ENCODE peak calls at places on chromosomes 3 and 15, in five cellular contexts. One of them, this sample, is unnamed.

GRCh38 chr15:74423443-74424257 is 10.1 kb downstream of the SEMA7A start:
- DNase-seq in upper lobe of left lung: no peak
- DNase-seq in CD4-positive, alpha-beta memory T cell: no peak
- DNase-seq in mucosa of descending colon: no peak
- DNase-seq in right cardiac atrium: peak
- DNase-seq in this sample: no peak

GRCh38 chr15:92878593-92879053 is 21.5 kb upstream of the CHD2 start:
- DNase-seq in mucosa of descending colon: no peak
- DNase-seq in right cardiac atrium: no peak
- DNase-seq in upper lobe of left lung: no peak
- DNase-seq in CD4-positive, alpha-beta memory T cell: no peak
- DNase-seq in this sample: no peak

GRCh38 chr3:132360717-132361116 is 43.5 kb downstream of the ACP3 start:
- DNase-seq in right cardiac atrium: no peak
- DNase-seq in upper lobe of left lung: no peak
- DNase-seq in CD4-positive, alpha-beta memory T cell: no peak
- DNase-seq in mucosa of descending colon: no peak
- DNase-seq in this sample: no peak

GRCh38 chr3:114112696-114113095 is 56.2 kb downstream of the QTRT2 start:
- DNase-seq in upper lobe of left lung: no peak
- DNase-seq in CD4-positive, alpha-beta memory T cell: no peak
- DNase-seq in mucosa of descending colon: no peak
- DNase-seq in right cardiac atrium: no peak
- DNase-seq in this sample: no peak

GRCh38 chr3:31925271-31925630 is 55.8 kb downstream of the OSBPL10 start:
- DNase-seq in right cardiac atrium: no peak
- DNase-seq in upper lobe of left lung: no peak
- DNase-seq in CD4-positive, alpha-beta memory T cell: no peak
- DNase-seq in mucosa of descending colon: no peak
- DNase-seq in this sample: no peak

GRCh38 chr3:69855436-69856162 is 116.3 kb downstream of the MITF start:
- DNase-seq in CD4-positive, alpha-beta memory T cell: no peak
- DNase-seq in mucosa of descending colon: no peak
- DNase-seq in right cardiac atrium: no peak
- DNase-seq in upper lobe of left lung: no peak
- DNase-seq in this sample: no peak

GRCh38 chr15:41019174-41019573 is 65.9 kb downstream of the CHAC1 start:
- DNase-seq in mucosa of descending colon: no peak
- DNase-seq in CD4-positive, alpha-beta memory T cell: no peak
- DNase-seq in right cardiac atrium: no peak
- DNase-seq in upper lobe of left lung: no peak
- DNase-seq in this sample: no peak

GRCh38 chr3:112001516-112001915 is 2.8 kb downstream of the TAGLN3 start:
- DNase-seq in right cardiac atrium: no peak
- DNase-seq in mucosa of descending colon: no peak
- DNase-seq in CD4-positive, alpha-beta memory T cell: no peak
- DNase-seq in upper lobe of left lung: no peak
- DNase-seq in this sample: no peak

GRCh38 chr3:36461588-36461987 is 81.3 kb downstream of the STAC start:
- DNase-seq in right cardiac atrium: no peak
- DNase-seq in mucosa of descending colon: no peak
- DNase-seq in upper lobe of left lung: no peak
- DNase-seq in CD4-positive, alpha-beta memory T cell: no peak
- DNase-seq in this sample: no peak

GRCh38 chr3:194296448-194296831 is 54.7 kb downstream of the CPN2 start:
- DNase-seq in upper lobe of left lung: no peak
- DNase-seq in mucosa of descending colon: no peak
- DNase-seq in CD4-positive, alpha-beta memory T cell: no peak
- DNase-seq in right cardiac atrium: peak
- DNase-seq in this sample: no peak
- H3K4me3 ChIP-seq in upper lobe of left lung: no peak
- H3K4me3 ChIP-seq in mucosa of descending colon: no peak
- H3K4me3 ChIP-seq in CD4-positive, alpha-beta memory T cell: no peak
- H3K4me3 ChIP-seq in right cardiac atrium: no peak
- H3K4me3 ChIP-seq in this sample: no peak

GRCh38 chr3:185052631-185053030 is 100.2 kb downstream of the C3orf70 start:
- DNase-seq in CD4-positive, alpha-beta memory T cell: no peak
- DNase-seq in mucosa of descending colon: no peak
- DNase-seq in right cardiac atrium: no peak
- DNase-seq in upper lobe of left lung: no peak
- DNase-seq in this sample: no peak

GRCh38 chr3:185059766-185060165 is 93.1 kb downstream of the C3orf70 start:
- DNase-seq in upper lobe of left lung: peak
- DNase-seq in CD4-positive, alpha-beta memory T cell: no peak
- DNase-seq in right cardiac atrium: no peak
- DNase-seq in mucosa of descending colon: no peak
- DNase-seq in this sample: peak

GRCh38 chr3:185057829-185058228 is 95.0 kb downstream of the C3orf70 start:
- DNase-seq in mucosa of descending colon: no peak
- DNase-seq in upper lobe of left lung: no peak
- DNase-seq in right cardiac atrium: no peak
- DNase-seq in CD4-positive, alpha-beta memory T cell: no peak
- DNase-seq in this sample: no peak

GRCh38 chr3:185060655-185061054 is 92.2 kb downstream of the C3orf70 start:
- DNase-seq in mucosa of descending colon: no peak
- DNase-seq in right cardiac atrium: no peak
- DNase-seq in upper lobe of left lung: no peak
- DNase-seq in CD4-positive, alpha-beta memory T cell: no peak
- DNase-seq in this sample: no peak

GRCh38 chr3:185056908-185057307 is 96.0 kb downstream of the C3orf70 start:
- DNase-seq in mucosa of descending colon: no peak
- DNase-seq in CD4-positive, alpha-beta memory T cell: no peak
- DNase-seq in right cardiac atrium: no peak
- DNase-seq in upper lobe of left lung: no peak
- DNase-seq in this sample: no peak
- H3K4me3 ChIP-seq in mucosa of descending colon: no peak
- H3K4me3 ChIP-seq in CD4-positive, alpha-beta memory T cell: no peak
- H3K4me3 ChIP-seq in right cardiac atrium: no peak
- H3K4me3 ChIP-seq in upper lobe of left lung: no peak
- H3K4me3 ChIP-seq in this sample: no peak

GRCh38 chr3:100067589-100067988 is 46.7 kb downstream of the FILIP1L start:
- DNase-seq in mucosa of descending colon: no peak
- DNase-seq in right cardiac atrium: no peak
- DNase-seq in upper lobe of left lung: no peak
- DNase-seq in CD4-positive, alpha-beta memory T cell: no peak
- DNase-seq in this sample: no peak
- H3K4me3 ChIP-seq in mucosa of descending colon: no peak
- H3K4me3 ChIP-seq in right cardiac atrium: no peak
- H3K4me3 ChIP-seq in upper lobe of left lung: no peak
- H3K4me3 ChIP-seq in CD4-positive, alpha-beta memory T cell: no peak
- H3K4me3 ChIP-seq in this sample: no peak

GRCh38 chr3:153162513-153163348 is 705 bp downstream of the RAP2B start:
- DNase-seq in upper lobe of left lung: peak
- DNase-seq in right cardiac atrium: peak
- DNase-seq in mucosa of descending colon: peak
- DNase-seq in CD4-positive, alpha-beta memory T cell: peak
- DNase-seq in this sample: peak

GRCh38 chr3:153166206-153166605 is 4.2 kb downstream of the RAP2B start:
- DNase-seq in CD4-positive, alpha-beta memory T cell: peak
- DNase-seq in upper lobe of left lung: no peak
- DNase-seq in right cardiac atrium: no peak
- DNase-seq in mucosa of descending colon: no peak
- DNase-seq in this sample: no peak

GRCh38 chr3:153164009-153164550 is 2.1 kb downstream of the RAP2B start:
- DNase-seq in right cardiac atrium: no peak
- DNase-seq in mucosa of descending colon: no peak
- DNase-seq in upper lobe of left lung: no peak
- DNase-seq in CD4-positive, alpha-beta memory T cell: no peak
- DNase-seq in this sample: no peak

GRCh38 chr3:153163349-153164008 is 1.5 kb downstream of the RAP2B start:
- DNase-seq in right cardiac atrium: no peak
- DNase-seq in mucosa of descending colon: no peak
- DNase-seq in upper lobe of left lung: no peak
- DNase-seq in CD4-positive, alpha-beta memory T cell: no peak
- DNase-seq in this sample: peak

GRCh38 chr3:153165211-153165815 is 3.3 kb downstream of the RAP2B start:
- DNase-seq in CD4-positive, alpha-beta memory T cell: peak
- DNase-seq in right cardiac atrium: no peak
- DNase-seq in mucosa of descending colon: no peak
- DNase-seq in upper lobe of left lung: no peak
- DNase-seq in this sample: no peak
- H3K4me3 ChIP-seq in CD4-positive, alpha-beta memory T cell: peak
- H3K4me3 ChIP-seq in right cardiac atrium: peak
- H3K4me3 ChIP-seq in mucosa of descending colon: no peak
- H3K4me3 ChIP-seq in upper lobe of left lung: no peak
- H3K4me3 ChIP-seq in this sample: no peak

GRCh38 chr3:46812237-46812791 is 50.9 kb downstream of the MYL3 start:
- DNase-seq in mucosa of descending colon: peak
- DNase-seq in upper lobe of left lung: peak
- DNase-seq in right cardiac atrium: peak
- DNase-seq in CD4-positive, alpha-beta memory T cell: peak
- DNase-seq in this sample: no peak

DNA sequence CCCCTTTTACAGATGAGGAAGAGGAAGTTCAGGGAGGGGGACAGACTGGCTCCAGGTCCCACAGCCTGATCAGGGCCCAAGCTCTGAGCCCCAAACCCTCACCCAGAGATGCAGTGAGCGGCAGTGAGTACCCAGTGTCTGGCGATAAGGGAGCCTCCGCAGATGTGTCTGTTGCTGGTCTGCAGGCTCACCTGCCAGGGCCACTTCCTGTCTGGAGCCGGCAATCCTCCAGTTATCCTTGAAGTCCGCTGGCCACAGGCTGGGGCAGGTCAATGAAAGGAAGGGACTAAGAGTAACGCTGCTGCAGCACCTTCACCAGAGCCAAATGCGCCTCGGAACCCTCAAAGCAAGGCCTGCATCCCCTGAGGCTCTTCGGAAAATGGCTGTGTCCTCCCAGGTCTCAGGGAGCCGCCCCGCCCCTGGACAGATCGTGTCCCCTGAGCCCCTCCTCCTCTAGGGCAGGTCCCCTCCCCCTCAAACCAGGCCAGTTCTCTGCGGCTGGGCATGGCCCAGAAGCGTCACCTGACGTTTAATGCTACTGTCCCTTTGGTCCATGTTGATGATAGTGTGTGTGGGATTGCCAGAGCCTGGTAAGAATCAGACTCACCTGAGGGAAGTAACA is 51.5 kb downstream of the MYL3 start:
- DNase-seq in right cardiac atrium: no peak
- DNase-seq in upper lobe of left lung: peak
- DNase-seq in mucosa of descending colon: no peak
- DNase-seq in CD4-positive, alpha-beta memory T cell: no peak
- DNase-seq in this sample: no peak
- H3K4me3 ChIP-seq in right cardiac atrium: no peak
- H3K4me3 ChIP-seq in upper lobe of left lung: no peak
- H3K4me3 ChIP-seq in mucosa of descending colon: no peak
- H3K4me3 ChIP-seq in CD4-positive, alpha-beta memory T cell: peak
- H3K4me3 ChIP-seq in this sample: no peak

DNA sequence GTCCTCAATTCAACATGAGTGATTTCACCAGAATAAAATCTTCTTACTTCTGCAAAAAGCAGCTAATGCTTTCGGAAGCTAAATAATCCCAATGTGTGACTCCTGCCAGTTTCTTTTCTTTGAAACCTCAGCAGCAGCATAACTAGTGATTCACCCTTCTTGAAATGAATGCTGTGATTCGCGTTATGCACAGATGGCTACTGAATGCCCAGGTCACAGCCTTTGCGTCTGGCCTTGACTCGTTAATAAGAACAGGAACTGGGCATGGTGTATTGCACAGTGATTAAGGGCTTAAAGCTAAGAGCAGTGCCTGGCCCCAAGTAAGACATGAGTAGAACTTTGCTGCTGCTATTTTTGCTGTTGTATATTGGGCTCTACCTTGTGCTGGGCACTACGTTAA is 19.0 kb downstream of the CGNL1 start:
- DNase-seq in right cardiac atrium: no peak
- DNase-seq in upper lobe of left lung: no peak
- DNase-seq in CD4-positive, alpha-beta memory T cell: no peak
- DNase-seq in mucosa of descending colon: no peak
- DNase-seq in this sample: no peak
- H3K4me3 ChIP-seq in right cardiac atrium: no peak
- H3K4me3 ChIP-seq in upper lobe of left lung: no peak
- H3K4me3 ChIP-seq in CD4-positive, alpha-beta memory T cell: no peak
- H3K4me3 ChIP-seq in mucosa of descending colon: no peak
- H3K4me3 ChIP-seq in this sample: no peak

GRCh38 chr3:95923496-95924210 is 890.7 kb upstream of the EPHA6 start:
- DNase-seq in CD4-positive, alpha-beta memory T cell: no peak
- DNase-seq in right cardiac atrium: no peak
- DNase-seq in mucosa of descending colon: no peak
- DNase-seq in upper lobe of left lung: no peak
- DNase-seq in this sample: no peak
- H3K4me3 ChIP-seq in CD4-positive, alpha-beta memory T cell: no peak
- H3K4me3 ChIP-seq in right cardiac atrium: no peak
- H3K4me3 ChIP-seq in mucosa of descending colon: no peak
- H3K4me3 ChIP-seq in upper lobe of left lung: no peak
- H3K4me3 ChIP-seq in this sample: no peak

This sample was measured in HL-60.